ENCODE peak calls at places on chromosomes 2 and 18, in four cellular contexts. One of them, this sample, is unnamed.

GRCh38 chr2:88656690-88657089 is 29.4 kb upstream of the EIF2AK3 start:
- ATAC-seq in activated T-helper 17 cell treated with anti-CD3 and anti-CD28 coated beads, Interleukin-2, amount 50 U/mL, for 72 hours: no peak
- ATAC-seq in natural killer cell: no peak
- ATAC-seq in Right ventricle myocardium superior: no peak
- ATAC-seq in this sample: no peak

GRCh38 chr18:58299936-58300335 is 255.9 kb downstream of the NEDD4L start:
- ATAC-seq in natural killer cell: no peak
- ATAC-seq in activated T-helper 17 cell treated with anti-CD3 and anti-CD28 coated beads, Interleukin-2, amount 50 U/mL, for 72 hours: no peak
- ATAC-seq in Right ventricle myocardium superior: no peak
- ATAC-seq in this sample: no peak

GRCh38 chr2:240603081-240603835 is 16.7 kb downstream of the CAPN10 start:
- ATAC-seq in natural killer cell: no peak
- ATAC-seq in Right ventricle myocardium superior: no peak
- ATAC-seq in activated T-helper 17 cell treated with anti-CD3 and anti-CD28 coated beads, Interleukin-2, amount 50 U/mL, for 72 hours: no peak
- ATAC-seq in this sample: no peak

GRCh38 chr2:146415291-146415690 is 1429.5 kb upstream of the ACVR2A start:
- ATAC-seq in activated T-helper 17 cell treated with anti-CD3 and anti-CD28 coated beads, Interleukin-2, amount 50 U/mL, for 72 hours: no peak
- ATAC-seq in Right ventricle myocardium superior: no peak
- ATAC-seq in natural killer cell: no peak
- ATAC-seq in this sample: no peak

GRCh38 chr2:186256540-186256939 is 229.5 kb upstream of the ZC3H15 start:
- ATAC-seq in Right ventricle myocardium superior: peak
- ATAC-seq in activated T-helper 17 cell treated with anti-CD3 and anti-CD28 coated beads, Interleukin-2, amount 50 U/mL, for 72 hours: no peak
- ATAC-seq in natural killer cell: no peak
- ATAC-seq in this sample: peak

GRCh38 chr2:139529045-139529444 is 748.9 kb upstream of the NXPH2 start:
- ATAC-seq in natural killer cell: no peak
- ATAC-seq in activated T-helper 17 cell treated with anti-CD3 and anti-CD28 coated beads, Interleukin-2, amount 50 U/mL, for 72 hours: no peak
- ATAC-seq in Right ventricle myocardium superior: no peak
- ATAC-seq in this sample: no peak

GRCh38 chr2:126700677-126701076 is 44.7 kb downstream of the GYPC start:
- ATAC-seq in Right ventricle myocardium superior: no peak
- ATAC-seq in activated T-helper 17 cell treated with anti-CD3 and anti-CD28 coated beads, Interleukin-2, amount 50 U/mL, for 72 hours: no peak
- ATAC-seq in natural killer cell: no peak
- ATAC-seq in this sample: no peak

GRCh38 chr2:212536385-212537310 is 2.0 kb downstream of the ERBB4 start:
- ATAC-seq in Right ventricle myocardium superior: peak
- ATAC-seq in natural killer cell: no peak
- ATAC-seq in activated T-helper 17 cell treated with anti-CD3 and anti-CD28 coated beads, Interleukin-2, amount 50 U/mL, for 72 hours: no peak
- ATAC-seq in this sample: no peak

GRCh38 chr2:205358351-205358815 is 323.9 kb upstream of the NRP2 start:
- ATAC-seq in natural killer cell: no peak
- ATAC-seq in activated T-helper 17 cell treated with anti-CD3 and anti-CD28 coated beads, Interleukin-2, amount 50 U/mL, for 72 hours: no peak
- ATAC-seq in Right ventricle myocardium superior: no peak
- ATAC-seq in this sample: no peak

GRCh38 chr2:28004086-28004485 is 113.6 kb downstream of the BABAM2 start:
- ATAC-seq in Right ventricle myocardium superior: no peak
- ATAC-seq in natural killer cell: no peak
- ATAC-seq in activated T-helper 17 cell treated with anti-CD3 and anti-CD28 coated beads, Interleukin-2, amount 50 U/mL, for 72 hours: peak
- ATAC-seq in this sample: no peak

GRCh38 chr2:149161481-149162225 is 123.2 kb downstream of the LYPD6B start:
- ATAC-seq in Right ventricle myocardium superior: no peak
- ATAC-seq in activated T-helper 17 cell treated with anti-CD3 and anti-CD28 coated beads, Interleukin-2, amount 50 U/mL, for 72 hours: no peak
- ATAC-seq in natural killer cell: peak
- ATAC-seq in this sample: no peak

GRCh38 chr2:8412082-8412481 is 269.8 kb upstream of the ID2 start:
- ATAC-seq in activated T-helper 17 cell treated with anti-CD3 and anti-CD28 coated beads, Interleukin-2, amount 50 U/mL, for 72 hours: no peak
- ATAC-seq in natural killer cell: no peak
- ATAC-seq in Right ventricle myocardium superior: peak
- ATAC-seq in this sample: peak

This sample was measured in esophagus mucosa.